ENCODE peak calls at places on chromosomes 13 and 19, in six cellular contexts. G is dorsolateral prefrontal cortex; L is brain microvascular endothelial cell; Y is CD8-positive, alpha-beta T cell; J is heart left ventricle; H is pancreas. A is an unnamed sample.

GRCh38 chr19:47417746-47418594 is 1.4 kb downstream of the MEIS3 start:
- DNase-seq in Y (no peak), H (no peak), J (no peak), G (no peak), L (no peak), A (no peak)

GRCh38 chr13:100506154-100506553 is 82.4 kb downstream of the GGACT start:
- DNase-seq in Y (no peak), L (no peak), H (no peak), J (no peak), G (no peak), A (no peak)

GRCh38 chr19:42287017-42287825 is 14.7 kb upstream of the PRR19 start:
- DNase-seq in Y (no peak), L (no peak), H (peak; percentile 80), J (no peak), G (peak; percentile 35), A (no peak)

GRCh38 chr19:12974301-12975220 is 5.2 kb downstream of the DAND5 start:
- DNase-seq in L (no peak), G (no peak), J (no peak), H (no peak), Y (no peak), A (no peak)

GRCh38 chr19:13282486-13283065 is 132.4 kb downstream of the IER2 start:
- DNase-seq in Y (no peak), J (no peak), G (no peak), H (no peak), L (no peak), A (no peak)

GRCh38 chr13:73110814-73111213 is 52.0 kb downstream of the KLF5 start:
- DNase-seq in J (no peak), G (no peak), Y (no peak), L (no peak), H (no peak), A (no peak)

GRCh38 chr13:71912524-71912923 is 45.5 kb upstream of the DACH1 start:
- DNase-seq in J (no peak), G (no peak), L (no peak), H (no peak), Y (no peak), A (no peak)

GRCh38 chr13:54593504-54593903 is 1564.9 kb downstream of the OLFM4 start:
- DNase-seq in Y (no peak), G (no peak), J (no peak), H (peak; percentile 23), L (no peak), A (no peak)

GRCh38 chr19:2359992-2360875 is at the start of gene TMPRSS9:
- DNase-seq in J (no peak), H (peak; percentile 73), Y (no peak), L (no peak), G (no peak), A (no peak)

GRCh38 chr13:73336789-73337188 is 278.0 kb downstream of the KLF5 start:
- DNase-seq in Y (no peak), G (no peak), J (no peak), H (no peak), L (no peak), A (no peak)

GRCh38 chr13:33628662-33629061 is 189.3 kb upstream of the RFC3 start:
- DNase-seq in L (no peak), Y (no peak), H (no peak), G (no peak), J (no peak), A (no peak)

GRCh38 chr13:33629610-33630009 is 188.3 kb upstream of the RFC3 start:
- DNase-seq in H (no peak), J (no peak), Y (no peak), L (no peak), G (no peak), A (no peak)

GRCh38 chr13:33624253-33624652 is 193.7 kb upstream of the RFC3 start:
- DNase-seq in L (no peak), Y (no peak), J (no peak), H (no peak), G (no peak), A (no peak)

GRCh38 chr13:33624740-33625139 is 193.2 kb upstream of the RFC3 start:
- DNase-seq in G (no peak), H (no peak), J (no peak), Y (no peak), L (no peak), A (no peak)

GRCh38 chr13:33626407-33626806 is 191.5 kb upstream of the RFC3 start:
- DNase-seq in H (no peak), Y (no peak), G (no peak), J (no peak), L (no peak), A (no peak)
- TF ChIP-seq CTCF in H (no peak), Y (no peak), G (no peak), J (no peak), L (no peak), A (no peak)

DNA sequence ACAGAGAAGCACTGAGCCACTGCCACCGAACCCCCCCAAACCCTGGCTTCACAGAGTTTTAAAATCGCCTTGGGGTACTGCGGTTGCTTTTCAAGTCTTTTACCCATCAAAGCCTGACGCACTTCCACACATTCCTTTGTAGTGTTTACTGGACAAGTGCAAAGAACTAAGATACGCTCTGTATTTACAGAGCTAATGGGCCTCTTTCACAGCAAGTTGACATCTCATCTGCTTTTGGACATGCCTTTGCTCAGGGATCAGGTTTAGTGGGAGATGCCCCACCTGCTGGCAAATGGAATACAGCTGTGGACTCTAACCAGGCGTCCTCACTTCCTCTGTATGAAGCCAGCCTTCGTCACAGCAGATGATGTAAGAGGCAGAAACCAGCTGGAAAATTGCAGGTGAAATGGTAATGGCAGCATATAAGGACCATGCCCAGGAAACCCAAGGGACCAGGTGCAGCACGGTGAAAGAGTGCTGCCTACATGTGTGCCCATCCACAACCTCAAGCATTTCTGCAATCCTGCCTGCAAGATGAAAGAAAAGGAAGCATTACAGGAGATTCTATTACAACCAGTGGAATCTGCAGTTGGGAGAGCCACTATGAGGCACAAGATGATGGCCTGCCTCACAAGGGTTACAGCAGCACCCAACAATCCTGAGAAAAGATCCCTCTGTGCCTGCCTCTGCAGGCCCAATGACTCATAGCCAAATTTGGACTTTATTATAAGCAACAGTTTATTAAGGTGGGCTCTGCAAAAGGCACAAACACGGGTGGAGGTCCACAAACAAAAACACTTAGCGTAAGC is 34.7 kb downstream of the BRD4 start:
- DNase-seq in Y (peak; percentile 54), L (peak; percentile 36), J (no peak), G (no peak), H (no peak), A (no peak)
- TF ChIP-seq CTCF in Y (no peak), L (peak; percentile 57), J (no peak), G (no peak), H (no peak), A (no peak)

DNA sequence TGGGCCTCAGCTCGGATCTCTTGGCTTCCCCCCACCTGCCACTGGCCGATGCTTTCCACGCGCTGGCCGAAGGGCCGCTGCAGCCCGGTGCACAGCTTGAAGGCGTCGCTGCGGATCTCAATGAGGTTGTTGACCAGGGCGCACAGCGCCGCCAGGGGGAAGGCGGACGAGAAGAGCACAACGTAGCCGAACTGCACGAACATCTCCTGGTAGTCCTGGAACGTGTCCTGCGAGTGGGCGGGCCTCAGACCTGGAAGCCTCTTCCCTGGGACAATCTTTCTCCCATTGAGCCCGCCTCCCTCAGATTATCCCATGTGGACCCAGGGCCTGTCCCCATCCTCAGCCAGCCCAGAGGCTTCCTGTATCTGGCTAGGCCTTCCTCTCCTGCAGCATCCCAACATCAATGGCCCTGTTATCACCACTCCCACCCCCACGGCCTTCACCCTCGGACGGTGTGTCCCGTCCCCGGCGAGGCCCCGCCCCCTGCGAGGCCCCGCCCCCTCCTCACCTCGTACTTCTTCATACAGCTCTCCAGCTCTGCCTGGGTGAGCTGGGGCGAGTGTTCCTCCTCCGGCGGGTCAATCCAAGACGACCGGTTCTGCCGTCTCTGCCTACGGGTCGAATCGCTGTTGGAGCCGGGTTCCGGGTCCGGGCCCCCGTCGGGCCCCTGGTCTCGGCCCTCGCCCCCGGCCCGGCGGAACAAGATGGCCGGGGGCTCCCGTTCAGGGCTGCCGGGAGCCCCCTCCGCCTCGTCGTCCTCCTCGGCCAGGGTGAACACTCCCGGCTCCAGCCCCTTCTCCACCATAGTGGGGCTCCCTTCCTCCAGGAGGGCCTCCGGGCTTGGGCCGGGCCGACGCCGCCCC is 6.8 kb downstream of the ANO8 start:
- DNase-seq in Y (peak; percentile 59), G (no peak), L (no peak), H (no peak), J (no peak), A (no peak)
- TF ChIP-seq CTCF in Y (no peak), G (no peak), L (peak; percentile 17), H (no peak), J (no peak), A (no peak)

GRCh38 chr19:57350877-57351805 is at the start of gene ZNF304:
- DNase-seq in Y (peak; percentile 87), G (peak; percentile 96), J (peak; percentile 96), H (peak; percentile 94), L (peak; percentile 97), A (peak; percentile 93)
- TF ChIP-seq CTCF in Y (no peak), G (peak; percentile 12), J (no peak), H (no peak), L (peak; percentile 9), A (no peak)

GRCh38 chr19:23313196-23313595 is 63.0 kb upstream of the ZNF724 start:
- DNase-seq in H (no peak), G (no peak), L (no peak), J (no peak), Y (no peak), A (no peak)

GRCh38 chr19:23310729-23311211 is 60.6 kb upstream of the ZNF724 start:
- DNase-seq in J (no peak), G (no peak), Y (no peak), L (no peak), H (no peak), A (no peak)

GRCh38 chr19:23311551-23311950 is 61.4 kb upstream of the ZNF724 start:
- DNase-seq in Y (no peak), G (no peak), L (no peak), J (no peak), H (no peak), A (no peak)

GRCh38 chr19:23312515-23312914 is 62.3 kb upstream of the ZNF724 start:
- DNase-seq in H (no peak), J (no peak), Y (no peak), G (no peak), L (no peak), A (no peak)

GRCh38 chr19:23309926-23310325 is 59.7 kb upstream of the ZNF724 start:
- DNase-seq in J (no peak), G (no peak), Y (no peak), H (no peak), L (no peak), A (no peak)
- TF ChIP-seq CTCF in J (no peak), G (no peak), Y (no peak), H (no peak), L (no peak), A (no peak)

GRCh38 chr13:108606424-108606823 is 23.0 kb upstream of the MYO16 start:
- DNase-seq in L (no peak), J (no peak), H (no peak), G (no peak), Y (no peak), A (no peak)

GRCh38 chr13:108615241-108615640 is 14.2 kb upstream of the MYO16 start:
- DNase-seq in G (no peak), L (no peak), J (no peak), H (no peak), Y (no peak), A (no peak)

GRCh38 chr13:108610517-108610916 is 18.9 kb upstream of the MYO16 start:
- DNase-seq in G (no peak), L (no peak), H (no peak), Y (no peak), J (no peak), A (no peak)

DNA sequence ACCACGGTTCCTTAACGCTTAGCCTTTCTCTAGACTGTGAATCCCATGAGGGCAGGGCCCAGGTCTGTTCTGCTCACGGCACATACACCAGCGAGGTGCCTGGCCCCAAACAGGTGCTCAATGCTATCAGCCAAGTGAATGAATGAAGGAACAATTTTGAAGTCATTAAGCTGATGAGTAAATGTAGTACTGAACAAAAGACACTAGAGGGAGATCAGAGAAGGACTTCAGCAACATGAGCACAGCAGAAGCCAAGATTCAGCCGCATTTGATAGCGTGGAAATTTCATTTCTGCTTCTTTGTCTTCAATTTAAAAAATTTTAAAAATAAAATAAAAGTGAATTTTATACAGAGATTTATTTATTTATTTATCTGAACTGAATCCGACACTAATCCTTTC is 20.1 kb upstream of the MYO16 start:
- DNase-seq in Y (no peak), L (no peak), H (no peak), J (no peak), G (no peak), A (no peak)
- TF ChIP-seq CTCF in Y (no peak), L (peak; percentile 65), H (no peak), J (peak; percentile 56), G (peak; percentile 56), A (peak; percentile 19)

A was measured in D721Med.